ENCODE peak calls at places on chromosomes 7 and 10, in five cellular contexts. One of them, this sample, is unnamed.
A peak's percentile ranks its signal among the peaks of the same experiment; 100 is the strongest.

GRCh38 chr7:38105874-38106483 is 72.1 kb upstream of the STARD3NL start:
- DNase-seq in HCT116: peak; percentile 19
- DNase-seq in HepG2: peak; percentile 35
- DNase-seq in GM12878: no peak
- DNase-seq in H1: no peak
- DNase-seq in this sample: peak; percentile 44

GRCh38 chr7:47937065-47937687 is 11.1 kb downstream of the PKD1L1 start:
- DNase-seq in HCT116: no peak
- DNase-seq in HepG2: no peak
- DNase-seq in H1: no peak
- DNase-seq in GM12878: peak; percentile 91
- DNase-seq in this sample: no peak

GRCh38 chr7:110090113-110090820 is 1000.7 kb upstream of the LRRN3 start:
- DNase-seq in HepG2: peak; percentile 37
- DNase-seq in GM12878: no peak
- DNase-seq in HCT116: peak; percentile 38
- DNase-seq in H1: no peak
- DNase-seq in this sample: peak; percentile 48

GRCh38 chr7:1270181-1270580 is 37.5 kb downstream of the UNCX start:
- DNase-seq in HepG2: no peak
- DNase-seq in H1: no peak
- DNase-seq in GM12878: no peak
- DNase-seq in HCT116: no peak
- DNase-seq in this sample: no peak

GRCh38 chr7:1597791-1598190 is 28.0 kb upstream of the PSMG3 start:
- DNase-seq in HepG2: no peak
- DNase-seq in GM12878: no peak
- DNase-seq in HCT116: no peak
- DNase-seq in H1: no peak
- DNase-seq in this sample: no peak

GRCh38 chr7:140316165-140316661 is 82.1 kb downstream of the SLC37A3 start:
- DNase-seq in HCT116: peak; percentile 19
- DNase-seq in GM12878: no peak
- DNase-seq in H1: no peak
- DNase-seq in HepG2: no peak
- DNase-seq in this sample: peak; percentile 27

GRCh38 chr7:130409722-130410072 is 29.4 kb downstream of the CPA1 start:
- DNase-seq in HepG2: no peak
- DNase-seq in HCT116: no peak
- DNase-seq in H1: no peak
- DNase-seq in GM12878: no peak
- DNase-seq in this sample: no peak

GRCh38 chr10:26555719-26556368 is 117.7 kb downstream of the APBB1IP start:
- DNase-seq in H1: no peak
- DNase-seq in GM12878: no peak
- DNase-seq in HCT116: no peak
- DNase-seq in HepG2: peak; percentile 24
- DNase-seq in this sample: no peak

GRCh38 chr7:84524714-84525694 is 330.4 kb upstream of the SEMA3A start:
- DNase-seq in HepG2: no peak
- DNase-seq in H1: no peak
- DNase-seq in HCT116: no peak
- DNase-seq in GM12878: no peak
- DNase-seq in this sample: peak; percentile 74

GRCh38 chr7:23012797-23013714 is 874 bp downstream of the HYCC1 start:
- DNase-seq in H1: no peak
- DNase-seq in HepG2: peak; percentile 14
- DNase-seq in GM12878: no peak
- DNase-seq in HCT116: no peak
- DNase-seq in this sample: peak; percentile 54

GRCh38 chr10:124150807-124151417 is 57.5 kb upstream of the CHST15 start:
- DNase-seq in H1: no peak
- DNase-seq in HepG2: no peak
- DNase-seq in HCT116: no peak
- DNase-seq in GM12878: no peak
- DNase-seq in this sample: no peak

GRCh38 chr10:117007080-117007479 is 2.1 kb upstream of the SHTN1 start:
- DNase-seq in HepG2: peak; percentile 25
- DNase-seq in GM12878: no peak
- DNase-seq in HCT116: peak; percentile 81
- DNase-seq in H1: no peak
- DNase-seq in this sample: peak; percentile 16

GRCh38 chr7:141072548-141073172 is 1.2 kb upstream of the TMEM178B start:
- DNase-seq in H1: no peak
- DNase-seq in GM12878: no peak
- DNase-seq in HCT116: no peak
- DNase-seq in HepG2: no peak
- DNase-seq in this sample: no peak

GRCh38 chr10:91312031-91312733 is 91.7 kb downstream of the PCGF5 start:
- DNase-seq in HCT116: no peak
- DNase-seq in H1: no peak
- DNase-seq in HepG2: no peak
- DNase-seq in GM12878: no peak
- DNase-seq in this sample: no peak

GRCh38 chr10:6770846-6771245 is 190.8 kb upstream of the PRKCQ start:
- DNase-seq in GM12878: no peak
- DNase-seq in HCT116: no peak
- DNase-seq in HepG2: no peak
- DNase-seq in H1: no peak
- DNase-seq in this sample: no peak

GRCh38 chr10:58435297-58435696 is 50.1 kb downstream of the TFAM start:
- DNase-seq in HepG2: peak; percentile 44
- DNase-seq in GM12878: no peak
- DNase-seq in HCT116: peak; percentile 88
- DNase-seq in H1: no peak
- DNase-seq in this sample: peak; percentile 23
- H3K9ac ChIP-seq in HepG2: no peak overlapping the region
- H3K9ac ChIP-seq in GM12878: no peak overlapping the region
- H3K9ac ChIP-seq in HCT116: peak overlapping the region; percentile 3
- H3K9ac ChIP-seq in H1: no peak overlapping the region
- H3K9ac ChIP-seq in this sample: no peak overlapping the region

DNA sequence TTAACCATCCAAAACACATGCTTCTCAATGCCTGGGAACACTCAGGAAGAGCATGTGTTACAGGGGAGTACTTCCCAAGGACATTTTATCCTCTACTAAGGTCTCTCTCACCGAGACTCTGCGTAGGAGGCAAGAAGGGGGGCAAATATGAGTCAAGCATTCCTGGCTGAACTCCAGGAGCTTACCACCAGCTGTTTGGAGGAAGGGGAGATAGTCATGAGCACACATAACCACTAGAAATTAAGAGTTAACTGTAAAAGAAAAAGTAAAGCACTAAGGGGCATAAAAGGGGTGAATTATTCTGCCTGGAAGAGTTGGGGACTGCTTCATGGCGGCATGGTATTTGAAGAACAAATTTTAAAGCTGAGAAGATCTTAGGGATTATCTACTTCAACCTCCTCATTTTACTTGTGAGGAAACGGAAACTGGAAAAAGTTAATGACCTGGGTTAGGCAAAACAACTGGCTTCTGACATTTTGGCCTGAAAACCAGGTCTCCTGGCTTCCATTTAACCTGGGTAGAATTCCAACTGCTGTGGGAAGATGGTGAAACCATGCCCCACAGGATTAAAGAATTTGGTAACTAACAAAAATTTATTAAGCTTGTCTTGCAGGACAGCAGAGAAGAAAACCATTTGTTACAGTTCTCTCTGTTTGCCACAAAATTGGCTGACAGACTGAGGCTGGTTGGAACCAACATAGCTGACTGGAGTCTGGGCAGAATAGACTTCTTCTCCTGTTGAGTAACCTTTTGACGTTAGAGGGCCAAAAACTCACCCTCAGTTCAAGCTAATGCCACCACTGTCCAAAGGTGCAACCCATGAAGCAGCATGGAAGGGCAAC is 85.5 kb downstream of the SLC25A13 start:
- DNase-seq in H1: no peak
- DNase-seq in GM12878: no peak
- DNase-seq in HepG2: no peak
- DNase-seq in HCT116: peak; percentile 18
- DNase-seq in this sample: peak; percentile 97
- TF ChIP-seq POLR2AphosphoS5 in H1: no peak
- TF ChIP-seq POLR2AphosphoS5 in GM12878: no peak
- TF ChIP-seq POLR2AphosphoS5 in HepG2: no peak
- TF ChIP-seq POLR2AphosphoS5 in HCT116: no peak
- TF ChIP-seq POLR2AphosphoS5 in this sample: peak; percentile 60

GRCh38 chr10:100895346-100895745 is 17.4 kb upstream of the SLF2 start:
- DNase-seq in GM12878: no peak
- DNase-seq in HCT116: no peak
- DNase-seq in H1: no peak
- DNase-seq in HepG2: no peak
- DNase-seq in this sample: no peak

GRCh38 chr10:100894589-100895294 is 18.0 kb upstream of the SLF2 start:
- DNase-seq in HCT116: no peak
- DNase-seq in HepG2: no peak
- DNase-seq in GM12878: no peak
- DNase-seq in H1: no peak
- DNase-seq in this sample: no peak

GRCh38 chr10:100894033-100894432 is 18.7 kb upstream of the SLF2 start:
- DNase-seq in HCT116: peak; percentile 88
- DNase-seq in H1: no peak
- DNase-seq in GM12878: no peak
- DNase-seq in HepG2: no peak
- DNase-seq in this sample: no peak

GRCh38 chr10:100896876-100897461 is 15.8 kb upstream of the SLF2 start:
- DNase-seq in H1: no peak
- DNase-seq in GM12878: no peak
- DNase-seq in HCT116: no peak
- DNase-seq in HepG2: peak; percentile 76
- DNase-seq in this sample: no peak

GRCh38 chr10:100895896-100896295 is 16.9 kb upstream of the SLF2 start:
- DNase-seq in HepG2: no peak
- DNase-seq in HCT116: no peak
- DNase-seq in H1: no peak
- DNase-seq in GM12878: no peak
- DNase-seq in this sample: no peak
- H3K4me2 ChIP-seq in HepG2: no peak overlapping the region
- H3K4me2 ChIP-seq in HCT116: no peak overlapping the region
- H3K4me2 ChIP-seq in H1: no peak overlapping the region
- H3K4me2 ChIP-seq in GM12878: no peak overlapping the region
- H3K4me2 ChIP-seq in this sample: no peak overlapping the region

GRCh38 chr10:14008648-14009072 is 322.1 kb downstream of the FRMD4A start:
- DNase-seq in HCT116: no peak
- DNase-seq in HepG2: no peak
- DNase-seq in H1: no peak
- DNase-seq in GM12878: no peak
- DNase-seq in this sample: no peak
- H3K9ac ChIP-seq in HCT116: no peak overlapping the region
- H3K9ac ChIP-seq in HepG2: no peak overlapping the region
- H3K9ac ChIP-seq in H1: no peak overlapping the region
- H3K9ac ChIP-seq in GM12878: peak overlapping the region; percentile 47
- H3K9ac ChIP-seq in this sample: peak overlapping the region; percentile 93

GRCh38 chr7:100856871-100857282 is 4.4 kb downstream of the SLC12A9 start:
- DNase-seq in H1: no peak
- DNase-seq in GM12878: no peak
- DNase-seq in HepG2: no peak
- DNase-seq in HCT116: no peak
- DNase-seq in this sample: no peak

GRCh38 chr7:100855515-100855914 is 3.0 kb downstream of the SLC12A9 start:
- DNase-seq in HepG2: no peak
- DNase-seq in GM12878: no peak
- DNase-seq in H1: no peak
- DNase-seq in HCT116: no peak
- DNase-seq in this sample: no peak

GRCh38 chr7:100854146-100854895 is 1.8 kb downstream of the SLC12A9 start:
- DNase-seq in HepG2: no peak
- DNase-seq in H1: no peak
- DNase-seq in GM12878: no peak
- DNase-seq in HCT116: no peak
- DNase-seq in this sample: no peak

GRCh38 chr7:100847360-100847759 is 5.2 kb upstream of the SLC12A9 start:
- DNase-seq in HepG2: no peak
- DNase-seq in HCT116: no peak
- DNase-seq in H1: no peak
- DNase-seq in GM12878: no peak
- DNase-seq in this sample: no peak

DNA sequence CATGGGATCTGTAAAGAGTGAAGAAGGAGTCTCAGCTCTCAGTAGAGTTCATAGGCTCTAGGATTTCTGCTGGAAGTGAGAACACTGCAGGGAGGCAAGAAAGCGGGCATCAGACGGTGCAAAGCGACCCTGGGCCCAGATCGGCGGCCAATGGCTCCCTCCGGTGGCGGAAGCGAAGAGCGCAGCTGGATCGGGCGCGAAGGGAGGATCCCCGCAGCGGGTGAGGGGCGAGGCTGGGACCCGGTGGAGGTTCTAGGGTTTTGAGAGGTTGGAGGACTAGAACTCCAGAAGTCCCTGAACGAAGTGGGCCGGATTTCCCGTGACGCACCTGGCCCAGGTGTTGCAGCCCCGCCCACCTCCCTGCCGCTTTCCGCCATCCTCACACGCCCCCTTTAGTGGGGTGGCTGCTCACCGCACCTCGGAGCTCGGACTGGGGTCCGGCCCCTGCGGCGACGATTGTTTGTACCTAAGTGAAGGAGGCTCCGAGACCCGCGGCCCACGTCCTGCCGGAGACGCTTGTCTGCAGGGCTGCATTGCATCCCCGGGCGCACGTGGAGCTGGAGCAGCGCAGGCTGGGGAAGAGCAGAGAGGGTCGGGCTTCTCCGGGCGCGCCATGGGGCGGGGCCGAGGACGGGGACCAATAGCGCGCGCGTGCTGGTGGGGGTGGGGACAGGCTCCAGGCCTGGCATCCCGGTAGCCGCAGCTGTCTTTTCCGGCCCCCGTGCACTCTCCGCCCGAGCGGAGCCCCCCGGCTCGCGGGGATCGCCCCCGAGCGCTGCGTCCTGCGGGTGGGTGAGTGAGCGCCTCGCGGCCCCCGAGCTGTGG is at the start of gene SLC12A9:
- DNase-seq in GM12878: peak; percentile 45
- DNase-seq in HCT116: peak; percentile 81
- DNase-seq in H1: no peak
- DNase-seq in HepG2: peak; percentile 73
- DNase-seq in this sample: peak; percentile 84
- TF ChIP-seq POLR2AphosphoS5 in GM12878: peak; percentile 27
- TF ChIP-seq POLR2AphosphoS5 in HCT116: peak; percentile 61
- TF ChIP-seq POLR2AphosphoS5 in H1: no peak
- TF ChIP-seq POLR2AphosphoS5 in HepG2: peak; percentile 35
- TF ChIP-seq POLR2AphosphoS5 in this sample: peak; percentile 46

DNA sequence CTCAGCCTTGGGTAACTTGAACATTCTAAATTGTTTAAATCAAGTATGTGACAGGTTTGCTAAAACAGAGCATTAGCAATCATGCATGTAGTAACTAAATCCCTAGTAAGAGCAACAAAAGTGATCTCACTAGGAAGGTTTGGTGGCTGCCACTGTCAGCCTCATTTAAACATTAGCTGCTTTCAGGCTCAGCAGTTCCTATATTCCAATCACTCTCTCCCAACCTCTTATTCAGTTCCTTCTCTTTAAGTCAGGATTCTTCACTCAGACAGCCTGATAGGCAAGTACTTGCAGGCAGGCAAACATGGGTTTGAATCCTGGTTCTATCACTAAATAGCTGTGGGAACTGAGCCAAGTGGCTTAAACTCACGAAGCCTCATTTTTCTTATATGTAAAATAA is 3.6 kb downstream of the CREB3L2 start:
- DNase-seq in HCT116: no peak
- DNase-seq in HepG2: no peak
- DNase-seq in H1: no peak
- DNase-seq in GM12878: no peak
- DNase-seq in this sample: peak; percentile 29
- H3K4me2 ChIP-seq in HCT116: no peak overlapping the region
- H3K4me2 ChIP-seq in HepG2: peak overlapping the region; percentile 93
- H3K4me2 ChIP-seq in H1: no peak overlapping the region
- H3K4me2 ChIP-seq in GM12878: peak overlapping the region; percentile 88
- H3K4me2 ChIP-seq in this sample: peak overlapping the region; percentile 17